ENCODE peak calls at places on chromosomes 16 and 17, in eight cellular contexts. One of them, this sample, is unnamed.

GRCh38 chr16:69669577-69669976 is 56.8 kb downstream of the NQO1 start:
- DNase-seq in SK-N-SH: no peak
- DNase-seq in GM23338: no peak
- DNase-seq in H9: no peak
- DNase-seq in hepatocyte: peak
- DNase-seq in fibroblast of lung: peak
- DNase-seq in PC-3: no peak
- DNase-seq in OCI-LY7: no peak
- DNase-seq in this sample: no peak

GRCh38 chr17:32558997-32559650 is 72.3 kb downstream of the CDK5R1 start:
- DNase-seq in SK-N-SH: peak
- DNase-seq in GM23338: no peak
- DNase-seq in H9: no peak
- DNase-seq in hepatocyte: no peak
- DNase-seq in fibroblast of lung: peak
- DNase-seq in PC-3: no peak
- DNase-seq in OCI-LY7: peak
- DNase-seq in this sample: no peak

GRCh38 chr17:46152423-46152822 is 40.8 kb downstream of the KANSL1 start:
- DNase-seq in SK-N-SH: no peak
- DNase-seq in GM23338: no peak
- DNase-seq in H9: no peak
- DNase-seq in hepatocyte: no peak
- DNase-seq in fibroblast of lung: no peak
- DNase-seq in PC-3: no peak
- DNase-seq in OCI-LY7: peak
- DNase-seq in this sample: no peak

GRCh38 chr17:71682174-71682494 is 438.7 kb upstream of the SOX9 start:
- DNase-seq in SK-N-SH: no peak
- DNase-seq in GM23338: no peak
- DNase-seq in H9: no peak
- DNase-seq in hepatocyte: no peak
- DNase-seq in fibroblast of lung: no peak
- DNase-seq in PC-3: no peak
- DNase-seq in OCI-LY7: no peak
- DNase-seq in this sample: no peak

GRCh38 chr17:19897108-19897854 is 29.5 kb upstream of the ULK2 start:
- DNase-seq in SK-N-SH: no peak
- DNase-seq in GM23338: no peak
- DNase-seq in H9: no peak
- DNase-seq in hepatocyte: no peak
- DNase-seq in fibroblast of lung: peak
- DNase-seq in PC-3: peak
- DNase-seq in OCI-LY7: no peak
- DNase-seq in this sample: no peak

GRCh38 chr16:35352431-35352830 is 1893.0 kb downstream of the TP53TG3F start:
- DNase-seq in SK-N-SH: peak
- DNase-seq in GM23338: no peak
- DNase-seq in H9: no peak
- DNase-seq in hepatocyte: no peak
- DNase-seq in fibroblast of lung: no peak
- DNase-seq in PC-3: no peak
- DNase-seq in OCI-LY7: no peak
- DNase-seq in this sample: no peak

GRCh38 chr17:18267927-18268711 is 7.7 kb downstream of the MIEF2 start:
- DNase-seq in SK-N-SH: no peak
- DNase-seq in GM23338: peak
- DNase-seq in H9: peak
- DNase-seq in hepatocyte: peak
- DNase-seq in fibroblast of lung: no peak
- DNase-seq in PC-3: no peak
- DNase-seq in OCI-LY7: no peak
- DNase-seq in this sample: peak

GRCh38 chr16:75458029-75458428 is 6.5 kb downstream of the TMEM170A start:
- DNase-seq in SK-N-SH: no peak
- DNase-seq in GM23338: no peak
- DNase-seq in H9: no peak
- DNase-seq in hepatocyte: no peak
- DNase-seq in fibroblast of lung: no peak
- DNase-seq in PC-3: no peak
- DNase-seq in OCI-LY7: no peak
- DNase-seq in this sample: no peak

GRCh38 chr17:8117367-8117979 is 841 bp downstream of the ALOXE3 start:
- DNase-seq in SK-N-SH: no peak
- DNase-seq in GM23338: no peak
- DNase-seq in H9: peak
- DNase-seq in hepatocyte: peak
- DNase-seq in fibroblast of lung: no peak
- DNase-seq in PC-3: no peak
- DNase-seq in OCI-LY7: no peak
- DNase-seq in this sample: no peak

GRCh38 chr16:27233731-27234130 is 30.4 kb downstream of the KDM8 start:
- DNase-seq in SK-N-SH: no peak
- DNase-seq in GM23338: no peak
- DNase-seq in H9: no peak
- DNase-seq in hepatocyte: no peak
- DNase-seq in fibroblast of lung: no peak
- DNase-seq in PC-3: no peak
- DNase-seq in OCI-LY7: peak
- DNase-seq in this sample: no peak

GRCh38 chr16:89007371-89008249 is 30.6 kb upstream of the CBFA2T3 start:
- DNase-seq in SK-N-SH: no peak
- DNase-seq in GM23338: no peak
- DNase-seq in H9: no peak
- DNase-seq in hepatocyte: no peak
- DNase-seq in fibroblast of lung: no peak
- DNase-seq in PC-3: no peak
- DNase-seq in OCI-LY7: no peak
- DNase-seq in this sample: no peak

GRCh38 chr16:19757026-19757425 is 39.0 kb downstream of the IQCK start:
- DNase-seq in SK-N-SH: no peak
- DNase-seq in GM23338: no peak
- DNase-seq in H9: no peak
- DNase-seq in hepatocyte: no peak
- DNase-seq in fibroblast of lung: peak
- DNase-seq in PC-3: no peak
- DNase-seq in OCI-LY7: no peak
- DNase-seq in this sample: no peak

GRCh38 chr17:33285413-33285812 is 7.7 kb downstream of the ASIC2 start:
- DNase-seq in SK-N-SH: no peak
- DNase-seq in GM23338: no peak
- DNase-seq in H9: no peak
- DNase-seq in hepatocyte: no peak
- DNase-seq in fibroblast of lung: no peak
- DNase-seq in PC-3: no peak
- DNase-seq in OCI-LY7: no peak
- DNase-seq in this sample: no peak

GRCh38 chr16:75555213-75555706 is 792 bp downstream of the TMEM231 start:
- DNase-seq in SK-N-SH: peak
- DNase-seq in GM23338: peak
- DNase-seq in H9: peak
- DNase-seq in hepatocyte: peak
- DNase-seq in fibroblast of lung: peak
- DNase-seq in PC-3: peak
- DNase-seq in OCI-LY7: peak
- DNase-seq in this sample: peak

GRCh38 chr16:7335991-7336634 is 3.5 kb downstream of the RBFOX1 start:
- DNase-seq in SK-N-SH: no peak
- DNase-seq in GM23338: no peak
- DNase-seq in H9: no peak
- DNase-seq in hepatocyte: no peak
- DNase-seq in fibroblast of lung: no peak
- DNase-seq in PC-3: no peak
- DNase-seq in OCI-LY7: no peak
- DNase-seq in this sample: no peak

GRCh38 chr16:69463876-69464275 is 39.5 kb downstream of the CYB5B start:
- DNase-seq in SK-N-SH: no peak
- DNase-seq in GM23338: no peak
- DNase-seq in H9: no peak
- DNase-seq in hepatocyte: no peak
- DNase-seq in fibroblast of lung: no peak
- DNase-seq in PC-3: no peak
- DNase-seq in OCI-LY7: no peak
- DNase-seq in this sample: peak

GRCh38 chr17:8826808-8827435 is 27.8 kb upstream of the MFSD6L start:
- DNase-seq in SK-N-SH: no peak
- DNase-seq in GM23338: no peak
- DNase-seq in H9: no peak
- DNase-seq in hepatocyte: no peak
- DNase-seq in fibroblast of lung: no peak
- DNase-seq in PC-3: no peak
- DNase-seq in OCI-LY7: no peak
- DNase-seq in this sample: no peak

GRCh38 chr16:85029413-85029794 is 1.8 kb downstream of the KIAA0513 start:
- DNase-seq in SK-N-SH: peak
- DNase-seq in GM23338: no peak
- DNase-seq in H9: no peak
- DNase-seq in hepatocyte: peak
- DNase-seq in fibroblast of lung: peak
- DNase-seq in PC-3: peak
- DNase-seq in OCI-LY7: no peak
- DNase-seq in this sample: no peak

GRCh38 chr16:23391381-23392222 is 61.4 kb downstream of the COG7 start:
- DNase-seq in SK-N-SH: no peak
- DNase-seq in GM23338: no peak
- DNase-seq in H9: no peak
- DNase-seq in hepatocyte: no peak
- DNase-seq in fibroblast of lung: no peak
- DNase-seq in PC-3: no peak
- DNase-seq in OCI-LY7: no peak
- DNase-seq in this sample: no peak

GRCh38 chr17:17523001-17523713 is 27.0 kb upstream of the RASD1 start:
- DNase-seq in SK-N-SH: no peak
- DNase-seq in GM23338: peak
- DNase-seq in H9: peak
- DNase-seq in hepatocyte: no peak
- DNase-seq in fibroblast of lung: no peak
- DNase-seq in PC-3: no peak
- DNase-seq in OCI-LY7: no peak
- DNase-seq in this sample: peak

GRCh38 chr16:72983241-72983640 is 64.7 kb downstream of the ZFHX3 start:
- DNase-seq in SK-N-SH: no peak
- DNase-seq in GM23338: no peak
- DNase-seq in H9: no peak
- DNase-seq in hepatocyte: no peak
- DNase-seq in fibroblast of lung: no peak
- DNase-seq in PC-3: no peak
- DNase-seq in OCI-LY7: no peak
- DNase-seq in this sample: no peak

GRCh38 chr16:9090101-9090959 is 1.1 kb upstream of the HAPSTR1 start:
- DNase-seq in SK-N-SH: peak
- DNase-seq in GM23338: peak
- DNase-seq in H9: peak
- DNase-seq in hepatocyte: peak
- DNase-seq in fibroblast of lung: no peak
- DNase-seq in PC-3: peak
- DNase-seq in OCI-LY7: peak
- DNase-seq in this sample: peak

GRCh38 chr17:15240617-15241016 is 24.5 kb downstream of the PMP22 start:
- DNase-seq in SK-N-SH: no peak
- DNase-seq in GM23338: no peak
- DNase-seq in H9: peak
- DNase-seq in hepatocyte: no peak
- DNase-seq in fibroblast of lung: no peak
- DNase-seq in PC-3: no peak
- DNase-seq in OCI-LY7: no peak
- DNase-seq in this sample: no peak
- H2AFZ ChIP-seq in SK-N-SH: no peak
- H2AFZ ChIP-seq in GM23338: no peak
- H2AFZ ChIP-seq in H9: no peak
- H2AFZ ChIP-seq in hepatocyte: no peak
- H2AFZ ChIP-seq in fibroblast of lung: no peak
- H2AFZ ChIP-seq in PC-3: no peak
- H2AFZ ChIP-seq in OCI-LY7: no peak
- H2AFZ ChIP-seq in this sample: no peak

GRCh38 chr17:49180998-49181635 is 29.3 kb downstream of the GNGT2 start:
- DNase-seq in SK-N-SH: no peak
- DNase-seq in GM23338: no peak
- DNase-seq in H9: no peak
- DNase-seq in hepatocyte: no peak
- DNase-seq in fibroblast of lung: no peak
- DNase-seq in PC-3: no peak
- DNase-seq in OCI-LY7: peak
- DNase-seq in this sample: no peak
- H2AFZ ChIP-seq in SK-N-SH: no peak
- H2AFZ ChIP-seq in GM23338: no peak
- H2AFZ ChIP-seq in H9: no peak
- H2AFZ ChIP-seq in hepatocyte: no peak
- H2AFZ ChIP-seq in fibroblast of lung: no peak
- H2AFZ ChIP-seq in PC-3: no peak
- H2AFZ ChIP-seq in OCI-LY7: peak
- H2AFZ ChIP-seq in this sample: no peak

DNA sequence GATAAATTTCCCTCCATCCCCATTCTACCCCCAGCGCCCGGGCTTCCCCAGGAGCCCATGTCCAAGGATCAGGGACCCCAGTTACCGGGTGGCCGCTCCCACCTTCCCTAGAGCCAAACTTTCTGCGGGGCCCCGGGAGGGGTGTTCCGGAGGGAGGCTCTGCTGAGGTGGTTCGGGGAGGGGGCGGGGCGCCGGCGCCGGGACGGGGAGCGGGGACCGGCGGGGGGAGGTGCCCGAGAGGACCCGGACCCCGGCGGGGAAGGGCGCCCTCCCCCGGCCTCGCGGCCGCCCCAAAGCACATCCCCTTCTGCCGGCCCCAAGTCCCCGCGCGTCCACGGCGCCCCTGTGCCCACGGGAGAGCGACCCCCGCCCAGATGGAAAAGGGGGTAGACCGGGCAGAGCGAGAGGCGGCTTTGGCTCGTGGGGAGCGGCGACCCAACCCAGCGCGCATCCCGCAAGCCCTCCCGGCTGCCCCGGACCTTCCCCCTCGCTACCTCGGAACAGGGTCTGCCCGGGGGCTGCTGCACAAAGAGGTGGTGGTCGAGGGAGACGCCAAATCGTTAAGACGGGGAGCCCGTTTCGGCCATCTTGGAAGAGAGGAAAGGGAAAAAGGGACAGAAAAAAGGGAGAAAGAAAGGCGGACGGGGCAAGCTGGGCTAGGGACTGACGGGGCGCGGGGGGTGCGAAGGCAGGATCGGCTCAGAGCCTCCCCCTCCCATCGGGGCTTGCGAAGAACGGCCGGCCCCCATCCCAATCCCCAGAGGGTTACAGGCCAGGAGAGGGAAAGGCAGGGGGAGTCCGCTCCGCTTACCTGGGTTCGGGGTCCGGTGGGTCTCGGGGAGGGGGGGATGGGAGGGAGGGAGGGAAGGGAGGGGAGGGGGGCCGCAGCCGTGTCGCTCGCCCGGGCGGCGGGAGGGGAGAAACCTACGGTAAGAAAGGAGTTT is 479 bp downstream of the PCGF2 start:
- DNase-seq in SK-N-SH: peak
- DNase-seq in GM23338: peak
- DNase-seq in H9: no peak
- DNase-seq in hepatocyte: peak
- DNase-seq in fibroblast of lung: no peak
- DNase-seq in PC-3: no peak
- DNase-seq in OCI-LY7: peak
- DNase-seq in this sample: peak
- H2AFZ ChIP-seq in SK-N-SH: peak
- H2AFZ ChIP-seq in GM23338: no peak
- H2AFZ ChIP-seq in H9: no peak
- H2AFZ ChIP-seq in hepatocyte: peak
- H2AFZ ChIP-seq in fibroblast of lung: peak
- H2AFZ ChIP-seq in PC-3: peak
- H2AFZ ChIP-seq in OCI-LY7: peak
- H2AFZ ChIP-seq in this sample: peak

GRCh38 chr17:588519-588918 is 126.1 kb downstream of the VPS53 start:
- DNase-seq in SK-N-SH: no peak
- DNase-seq in GM23338: no peak
- DNase-seq in H9: no peak
- DNase-seq in hepatocyte: no peak
- DNase-seq in fibroblast of lung: no peak
- DNase-seq in PC-3: no peak
- DNase-seq in OCI-LY7: no peak
- DNase-seq in this sample: no peak
- H2AFZ ChIP-seq in SK-N-SH: no peak
- H2AFZ ChIP-seq in GM23338: no peak
- H2AFZ ChIP-seq in H9: no peak
- H2AFZ ChIP-seq in hepatocyte: no peak
- H2AFZ ChIP-seq in fibroblast of lung: no peak
- H2AFZ ChIP-seq in PC-3: no peak
- H2AFZ ChIP-seq in OCI-LY7: no peak
- H2AFZ ChIP-seq in this sample: no peak

This sample was measured in neural progenitor cell.